ENCODE peak calls at places on chromosomes 4 and X, in five cellular contexts. X, T, I, E and O are unnamed samples.

GRCh38 chrX:130378008-130378669 is 7.3 kb downstream of the GPR119 start:
- DNase-seq in X (no peak), I (no peak), T (no peak), E (no peak), O (no peak)

GRCh38 chr4:139177888-139178609 is 1.0 kb upstream of the ELF2 start:
- DNase-seq in X (peak), T (peak), E (peak), I (peak), O (peak)

GRCh38 chrX:78119521-78120227 is 15.6 kb downstream of the PGK1 start:
- DNase-seq in T (no peak), I (no peak), E (peak), X (no peak), O (no peak)

GRCh38 chr4:15925830-15926229 is 12.7 kb downstream of the FGFBP1 start:
- DNase-seq in I (no peak), T (no peak), E (peak), X (no peak), O (no peak)

GRCh38 chr4:160485071-160485687 is 1382.3 kb downstream of the RAPGEF2 start:
- DNase-seq in X (no peak), I (no peak), E (no peak), T (no peak), O (no peak)

GRCh38 chr4:76614589-76614988 is 179.6 kb downstream of the SHROOM3 start:
- DNase-seq in E (no peak), X (no peak), T (no peak), I (no peak), O (no peak)

GRCh38 chrX:66676990-66677389 is 38.1 kb upstream of the EDA2R start:
- DNase-seq in I (no peak), T (no peak), X (no peak), E (no peak), O (no peak)

GRCh38 chrX:39445336-39445735 is 644.1 kb downstream of the MID1IP1 start:
- DNase-seq in T (no peak), E (peak), I (no peak), X (no peak), O (no peak)

GRCh38 chr4:4578981-4579380 is 37.1 kb upstream of the STX18 start:
- DNase-seq in E (no peak), T (no peak), I (no peak), X (no peak), O (no peak)

GRCh38 chr4:6641164-6641970 is 882 bp downstream of the MRFAP1 start:
- DNase-seq in I (no peak), X (peak), E (peak), T (no peak), O (no peak)

GRCh38 chr4:31417051-31417450 is 696.9 kb downstream of the PCDH7 start:
- DNase-seq in T (no peak), E (no peak), X (no peak), I (no peak), O (no peak)

GRCh38 chr4:18075823-18076433 is 54.4 kb upstream of the LCORL start:
- DNase-seq in E (peak), I (no peak), X (peak), T (no peak), O (peak)

GRCh38 chr4:136900706-136901105 is 631.6 kb downstream of the PCDH18 start:
- DNase-seq in I (no peak), T (no peak), X (no peak), E (no peak), O (no peak)

GRCh38 chrX:87370865-87371264 is 146.7 kb upstream of the KLHL4 start:
- DNase-seq in T (no peak), X (no peak), I (no peak), E (no peak), O (no peak)

GRCh38 chr4:140156529-140157171 is 2.7 kb upstream of the MAML3 start:
- DNase-seq in X (no peak), E (no peak), I (no peak), T (no peak), O (no peak)

GRCh38 chr4:165505991-165506779 is 127.4 kb downstream of the CPE start:
- DNase-seq in I (no peak), X (no peak), E (no peak), T (no peak), O (no peak)

GRCh38 chr4:123443401-123444297 is 47.1 kb downstream of the SPRY1 start:
- DNase-seq in I (no peak), E (peak), T (no peak), X (no peak), O (no peak)

GRCh38 chrX:119694601-119695534 is 1.9 kb upstream of the SEPTIN6 start:
- DNase-seq in X (no peak), T (no peak), E (no peak), I (no peak), O (no peak)

GRCh38 chrX:154411322-154411980 is at the start of gene TAFAZZIN:
- DNase-seq in X (peak), I (peak), E (peak), T (peak), O (peak)

GRCh38 chr4:125985856-125986255 is 671.1 kb downstream of the FAT4 start:
- DNase-seq in E (no peak), T (no peak), X (no peak), I (no peak), O (no peak)